ENCODE peak calls at places on chromosomes 7 and 10, in six cellular contexts. One of them, this sample, is unnamed.

GRCh38 chr10:100713049-100713858 is 32.1 kb upstream of the PAX2 start:
- DNase-seq in psoas muscle: no peak
- DNase-seq in DMS153: no peak
- DNase-seq in HuH-7: no peak
- DNase-seq in T-helper 2 cell: no peak
- DNase-seq in nephron progenitor cell: no peak
- DNase-seq in this sample: no peak

GRCh38 chr7:141550694-141551079 is 523 bp upstream of the AGK start:
- DNase-seq in psoas muscle: no peak
- DNase-seq in DMS153: no peak
- DNase-seq in HuH-7: peak; percentile 20
- DNase-seq in T-helper 2 cell: no peak
- DNase-seq in nephron progenitor cell: peak; percentile 23
- DNase-seq in this sample: peak; percentile 19

GRCh38 chr10:35352508-35352907 is 16.2 kb downstream of the CCNY start:
- DNase-seq in psoas muscle: no peak
- DNase-seq in DMS153: no peak
- DNase-seq in HuH-7: no peak
- DNase-seq in T-helper 2 cell: peak; percentile 66
- DNase-seq in nephron progenitor cell: no peak
- DNase-seq in this sample: no peak

GRCh38 chr10:59895629-59896116 is 10.7 kb downstream of the CCDC6 start:
- DNase-seq in psoas muscle: no peak
- DNase-seq in DMS153: no peak
- DNase-seq in HuH-7: no peak
- DNase-seq in T-helper 2 cell: no peak
- DNase-seq in nephron progenitor cell: no peak
- DNase-seq in this sample: no peak

GRCh38 chr7:90246184-90246583 is 1.2 kb downstream of the CFAP69 start:
- DNase-seq in psoas muscle: no peak
- DNase-seq in DMS153: no peak
- DNase-seq in HuH-7: no peak
- DNase-seq in T-helper 2 cell: no peak
- DNase-seq in nephron progenitor cell: peak; percentile 26
- DNase-seq in this sample: no peak

GRCh38 chr7:932651-932975 is 21.9 kb downstream of the ADAP1 start:
- DNase-seq in psoas muscle: peak; percentile 39
- DNase-seq in DMS153: no peak
- DNase-seq in HuH-7: no peak
- DNase-seq in T-helper 2 cell: no peak
- DNase-seq in nephron progenitor cell: no peak
- DNase-seq in this sample: no peak

GRCh38 chr10:73956476-73957338 is 41.2 kb upstream of the VCL start:
- DNase-seq in psoas muscle: no peak
- DNase-seq in DMS153: no peak
- DNase-seq in HuH-7: no peak
- DNase-seq in T-helper 2 cell: peak; percentile 86
- DNase-seq in nephron progenitor cell: no peak
- DNase-seq in this sample: no peak

GRCh38 chr7:102991077-102991539 is 78.3 kb downstream of the LRRC17 start:
- DNase-seq in psoas muscle: no peak
- DNase-seq in DMS153: no peak
- DNase-seq in HuH-7: no peak
- DNase-seq in T-helper 2 cell: no peak
- DNase-seq in nephron progenitor cell: no peak
- DNase-seq in this sample: no peak

This sample was measured in left ventricle myocardium inferior.